ENCODE peak calls at places on chromosomes 16 and 17, in six cellular contexts. X is CD8-positive, alpha-beta T cell; U is CD4-positive, CD25-positive, alpha-beta regulatory T cell; Z is neuronal stem cell; E is fibroblast of lung; G is ovary. J is an unnamed sample.

GRCh38 chr16:75591001-75591852 is 25.0 kb downstream of the GABARAPL2 start:
- DNase-seq in X (no peak), U (no peak), Z (no peak), E (peak; percentile 67), G (peak; percentile 50), J (no peak)

GRCh38 chr17:15348030-15348429 is 6.6 kb upstream of the TEKT3 start:
- DNase-seq in X (no peak), U (no peak), Z (no peak), E (peak; percentile 55), G (no peak), J (no peak)

GRCh38 chr16:28891964-28892890 is 13.9 kb downstream of the ATP2A1 start:
- DNase-seq in X (no peak), U (no peak), Z (no peak), E (no peak), G (no peak), J (no peak)

GRCh38 chr17:47203984-47204721 is 5.0 kb upstream of the MYL4 start:
- DNase-seq in X (peak; percentile 63), U (no peak), Z (no peak), E (no peak), G (no peak), J (no peak)

GRCh38 chr17:75633484-75634375 is 496 bp downstream of the SMIM5 start:
- DNase-seq in X (peak; percentile 61), U (no peak), Z (peak; percentile 93), E (peak; percentile 87), G (peak; percentile 89), J (peak; percentile 71)

GRCh38 chr16:8798535-8799157 is 1.0 kb downstream of the PMM2 start:
- DNase-seq in X (no peak), U (no peak), Z (no peak), E (no peak), G (no peak), J (no peak)

GRCh38 chr16:3023415-3023668 is 400 bp downstream of the HCFC1R1 start:
- DNase-seq in X (no peak), U (no peak), Z (no peak), E (peak; percentile 56), G (no peak), J (no peak)

GRCh38 chr16:10356870-10357842 is 28.7 kb upstream of the ATF7IP2 start:
- DNase-seq in X (no peak), U (no peak), Z (no peak), E (no peak), G (no peak), J (no peak)

GRCh38 chr16:49890876-49891275 is 35.0 kb upstream of the ZNF423 start:
- DNase-seq in X (no peak), U (no peak), Z (no peak), E (no peak), G (no peak), J (no peak)

GRCh38 chr17:53004902-53005301 is 817.8 kb upstream of the KIF2B start:
- DNase-seq in X (no peak), U (no peak), Z (no peak), E (no peak), G (no peak), J (no peak)

GRCh38 chr17:42574463-42574862 is 3.1 kb downstream of the PSMC3IP start:
- DNase-seq in X (no peak), U (no peak), Z (no peak), E (no peak), G (no peak), J (no peak)

DNA sequence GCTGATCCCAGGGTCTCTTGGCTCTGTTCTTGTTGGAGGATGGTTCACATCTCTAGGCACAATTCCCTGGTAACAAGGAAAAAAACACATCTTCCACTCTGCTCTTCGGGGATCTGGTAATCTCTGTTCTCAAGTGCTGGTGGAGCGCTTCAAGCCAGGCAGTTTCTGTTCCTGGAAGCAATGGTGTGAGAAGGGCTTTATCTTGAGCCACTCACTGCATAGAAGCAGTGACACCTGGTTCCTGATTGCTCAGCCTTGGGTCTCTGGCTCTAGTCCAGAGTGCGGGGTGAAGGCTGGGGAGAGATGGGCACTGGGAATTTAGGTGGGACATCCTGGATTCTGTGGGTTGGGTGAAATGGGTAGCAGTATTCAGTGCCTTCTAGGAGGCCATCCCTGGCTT is 14.1 kb downstream of the AKAP1 start:
- DNase-seq in X (no peak), U (no peak), Z (no peak), E (no peak), G (no peak), J (no peak)
- H3K27ac ChIP-seq in X (no peak overlapping the region), U (no peak overlapping the region), Z (no peak overlapping the region), E (no peak overlapping the region), G (no peak overlapping the region), J (no peak overlapping the region)

DNA sequence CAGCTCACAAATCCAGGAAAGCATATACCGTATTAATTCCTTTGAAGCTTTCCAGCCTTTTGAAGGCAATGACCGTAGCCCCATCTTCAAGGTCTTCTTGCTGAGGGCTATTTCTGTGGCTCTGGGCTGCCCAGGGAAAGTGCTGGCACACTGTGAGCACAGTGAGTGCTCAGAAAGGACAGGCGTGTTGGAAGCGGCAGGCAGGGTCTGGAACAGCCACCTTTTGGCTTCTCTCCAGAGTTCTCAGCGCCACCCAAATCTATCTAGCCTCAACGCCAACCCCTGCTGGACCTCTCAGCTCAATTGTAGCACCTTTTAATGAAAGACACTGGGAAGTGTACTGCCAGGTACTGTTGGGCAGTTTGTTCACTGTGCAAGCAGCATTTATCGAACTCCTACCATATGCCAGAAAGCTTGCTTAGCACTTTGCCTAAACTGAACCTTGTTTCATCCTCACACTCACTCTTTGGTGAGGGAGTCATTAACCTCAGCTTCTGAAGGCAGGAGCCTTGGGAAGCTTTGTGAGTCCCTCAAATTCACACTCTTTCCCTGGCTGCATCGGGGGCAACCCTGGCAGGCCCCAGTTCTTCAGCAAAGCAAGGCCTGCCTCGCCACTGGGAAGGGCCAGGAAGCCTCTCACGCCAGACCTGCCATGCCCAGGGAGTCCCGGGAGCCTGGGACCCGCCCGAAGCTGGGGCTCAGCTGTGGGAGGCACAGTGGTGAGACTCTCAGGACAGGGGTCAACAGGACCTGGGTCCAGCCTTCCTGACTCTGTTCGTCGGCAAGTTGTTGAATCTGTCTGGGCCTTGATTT is 13.5 kb upstream of the CIBAR2 start:
- DNase-seq in X (no peak), U (no peak), Z (no peak), E (no peak), G (no peak), J (no peak)
- H3K27ac ChIP-seq in X (no peak overlapping the region), U (no peak overlapping the region), Z (no peak overlapping the region), E (no peak overlapping the region), G (no peak overlapping the region), J (no peak overlapping the region)

GRCh38 chr17:41396340-41396739 is 1.1 kb downstream of the KRT31 start:
- DNase-seq in X (no peak), U (no peak), Z (no peak), E (no peak), G (no peak), J (no peak)
- H3K27ac ChIP-seq in X (no peak overlapping the region), U (no peak overlapping the region), Z (no peak overlapping the region), E (no peak overlapping the region), G (no peak overlapping the region), J (no peak overlapping the region)

GRCh38 chr17:73719588-73720071 is 75.4 kb upstream of the SDK2 start:
- DNase-seq in X (no peak), U (no peak), Z (peak; percentile 54), E (peak; percentile 16), G (no peak), J (peak; percentile 47)
- H3K27ac ChIP-seq in X (no peak overlapping the region), U (no peak overlapping the region), Z (peak overlapping the region; percentile 81), E (no peak overlapping the region), G (no peak overlapping the region), J (peak overlapping the region; percentile 94)

DNA sequence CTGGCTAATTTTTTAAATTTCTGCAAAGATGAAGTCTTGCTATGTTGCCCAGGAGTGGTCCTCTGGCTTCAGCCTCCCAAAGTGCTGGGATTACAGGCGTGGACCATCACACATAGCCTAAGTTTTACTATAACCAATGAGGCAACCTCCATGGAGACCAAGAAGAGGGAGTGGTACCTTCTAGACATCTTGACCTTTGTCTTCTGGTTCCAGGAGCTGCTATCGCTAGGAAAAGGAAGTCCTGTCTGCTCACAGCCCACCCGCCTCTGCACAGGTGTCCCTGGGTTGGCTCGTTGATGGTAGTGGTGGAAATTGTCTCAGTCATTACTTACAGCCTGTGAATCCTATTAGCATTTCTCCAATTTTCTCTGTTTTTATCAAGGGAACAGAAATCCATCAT is 169.7 kb downstream of the PRKCA start:
- DNase-seq in X (no peak), U (no peak), Z (no peak), E (no peak), G (no peak), J (no peak)
- H3K27ac ChIP-seq in X (no peak overlapping the region), U (no peak overlapping the region), Z (no peak overlapping the region), E (no peak overlapping the region), G (no peak overlapping the region), J (no peak overlapping the region)

DNA sequence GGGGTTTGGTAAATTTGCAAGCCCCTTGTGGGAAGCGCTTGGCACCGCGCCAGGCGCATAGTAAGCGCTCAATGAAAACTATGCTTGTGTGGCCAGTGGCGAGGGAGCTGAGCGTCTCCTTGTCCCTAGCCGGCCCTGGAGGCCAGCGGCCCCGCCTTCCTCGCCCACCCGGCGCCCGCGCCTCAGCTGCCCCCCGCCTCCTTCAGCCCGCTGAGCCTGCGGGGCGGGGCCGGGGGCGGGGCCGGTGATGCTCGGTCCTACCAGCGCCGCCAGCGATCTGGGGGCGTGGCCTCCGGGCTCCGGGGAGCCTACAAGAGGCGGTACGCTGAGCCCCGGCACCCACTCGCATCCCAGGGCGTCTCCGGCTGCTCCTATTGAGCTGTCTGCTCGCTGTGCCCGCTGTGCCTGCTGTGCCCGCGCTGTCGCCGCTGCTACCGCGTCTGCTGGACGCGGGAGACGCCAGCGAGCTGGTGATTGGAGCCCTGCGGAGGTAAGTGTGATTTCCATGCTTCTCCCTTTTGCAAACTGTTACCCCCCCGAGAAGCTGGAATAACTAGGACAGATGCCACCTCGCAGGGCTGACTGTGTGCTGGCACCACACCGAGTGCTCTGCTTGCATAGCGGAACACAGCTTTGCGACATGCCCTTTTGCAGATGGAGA is at the start of gene CRISPLD2:
- DNase-seq in X (peak; percentile 85), U (peak; percentile 62), Z (peak; percentile 94), E (peak; percentile 90), G (peak; percentile 98), J (peak; percentile 41)
- H3K27ac ChIP-seq in X (no peak within 1 kb of the TSS), U (no peak within 1 kb of the TSS), Z (no peak within 1 kb of the TSS), E (peak within 1 kb of the TSS; percentile 55), G (peak within 1 kb of the TSS; percentile 9), J (no peak within 1 kb of the TSS)

GRCh38 chr17:35080536-35080935 is 17.0 kb upstream of the RFFL start:
- DNase-seq in X (no peak), U (no peak), Z (no peak), E (no peak), G (no peak), J (no peak)

GRCh38 chr17:35076874-35077273 is 13.4 kb upstream of the RFFL start:
- DNase-seq in X (no peak), U (no peak), Z (no peak), E (no peak), G (no peak), J (no peak)

GRCh38 chr17:35082073-35082657 is 18.7 kb upstream of the RFFL start:
- DNase-seq in X (no peak), U (no peak), Z (no peak), E (peak; percentile 82), G (no peak), J (no peak)

GRCh38 chr17:35081638-35082037 is 18.1 kb upstream of the RFFL start:
- DNase-seq in X (no peak), U (no peak), Z (no peak), E (no peak), G (no peak), J (no peak)

GRCh38 chr17:35079547-35079946 is 16.0 kb upstream of the RFFL start:
- DNase-seq in X (no peak), U (no peak), Z (no peak), E (peak; percentile 51), G (no peak), J (no peak)
- H3K27ac ChIP-seq in X (no peak overlapping the region), U (peak overlapping the region; percentile 77), Z (no peak overlapping the region), E (no peak overlapping the region), G (no peak overlapping the region), J (peak overlapping the region; percentile 85)

J was measured in substantia nigra.